ENCODE peak calls at places on chromosomes 12 and 14, in five cellular contexts. F is SK-N-SH, Q is fibroblast of lung, O is cardiac muscle cell, Z is GM23338. J is an unnamed sample. For H3K36me3 and H3K27me3, the result is how much of the 10 kb centered on the place peaks cover.

GRCh38 chr12:121512561-121512960 is 68.3 kb downstream of the KDM2B start:
- DNase-seq in F (no peak), Q (no peak), O (no peak), Z (no peak), J (peak)

GRCh38 chr14:104499784-104500496 is 79.6 kb upstream of the C14orf180 start:
- DNase-seq in F (no peak), Q (no peak), O (no peak), Z (no peak), J (peak)

GRCh38 chr14:52949249-52949648 is 1.6 kb downstream of the FERMT2 start:
- DNase-seq in F (peak), Q (no peak), O (no peak), Z (no peak), J (no peak)

GRCh38 chr12:10557329-10557728 is 51.6 kb downstream of the EIF2S3B start:
- DNase-seq in F (no peak), Q (no peak), O (no peak), Z (no peak), J (no peak)

GRCh38 chr12:124512667-124513296 is 54.6 kb downstream of the NCOR2 start:
- DNase-seq in F (peak), Q (peak), O (peak), Z (peak), J (peak)

GRCh38 chr14:69548566-69548965 is 26.1 kb downstream of the CCDC177 start:
- DNase-seq in F (no peak), Q (no peak), O (no peak), Z (no peak), J (no peak)

GRCh38 chr12:79055926-79056674 is 191.5 kb downstream of the SYT1 start:
- DNase-seq in F (no peak), Q (peak), O (peak), Z (no peak), J (no peak)

GRCh38 chr14:77184396-77185092 is 2.9 kb downstream of the TMEM63C start:
- DNase-seq in F (no peak), Q (no peak), O (no peak), Z (no peak), J (no peak)

GRCh38 chr14:95460647-95461478 is 55.6 kb downstream of the SYNE3 start:
- DNase-seq in F (no peak), Q (peak), O (peak), Z (peak), J (peak)

GRCh38 chr14:97703006-97703760 is 906.0 kb downstream of the VRK1 start:
- DNase-seq in F (no peak), Q (no peak), O (no peak), Z (no peak), J (no peak)

GRCh38 chr12:68007466-68007865 is 18.2 kb downstream of the IFNG-AS1 start:
- DNase-seq in F (no peak), Q (peak), O (peak), Z (no peak), J (no peak)

GRCh38 chr14:53929871-53930685 is 26.5 kb downstream of the BMP4 start:
- DNase-seq in F (no peak), Q (no peak), O (no peak), Z (peak), J (peak)

DNA sequence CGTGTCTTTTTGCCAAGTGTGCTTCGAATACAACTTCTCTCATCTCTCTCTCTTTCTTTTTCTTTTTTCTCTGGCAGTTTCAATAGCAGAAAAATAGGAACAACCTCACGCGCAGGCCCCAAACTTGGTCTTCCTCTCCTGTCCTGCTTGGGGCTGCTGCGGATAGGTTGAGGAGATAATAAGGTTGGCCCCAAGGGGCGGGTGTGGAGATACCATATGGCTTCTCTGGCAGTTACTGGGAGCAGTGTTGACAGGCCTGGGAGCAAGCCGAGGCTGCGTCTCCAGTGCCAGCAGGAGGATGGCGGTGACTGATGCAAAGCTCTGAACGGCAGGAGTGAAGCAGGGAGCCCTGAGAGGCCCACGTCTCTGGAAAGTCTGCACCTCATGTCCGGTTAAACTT is 89.5 kb upstream of the MANSC4 start:
- DNase-seq in F (no peak), Q (no peak), O (peak), Z (peak), J (no peak)
- H3K4me3 ChIP-seq in F (no peak), Q (no peak), O (no peak), Z (no peak), J (no peak)

GRCh38 chr14:61742383-61742782 is 19.8 kb upstream of the SNAPC1 start:
- DNase-seq in F (no peak), Q (no peak), O (no peak), Z (no peak), J (no peak)
- H3K36me3 ChIP-seq in F (half or more), Q (under half), O (half or more), Z (half or more), J (under half)

GRCh38 chr12:47992776-47993175 is 11.5 kb downstream of the COL2A1 start:
- DNase-seq in F (no peak), Q (no peak), O (no peak), Z (no peak), J (no peak)
- H3K27me3 ChIP-seq in F (under half), Q (under half), O (under half), Z (under half), J (half or more)

GRCh38 chr12:118237908-118238307 is 102.0 kb downstream of the PEBP1 start:
- DNase-seq in F (no peak), Q (no peak), O (peak), Z (no peak), J (no peak)

GRCh38 chr12:118238888-118239287 is 103.0 kb downstream of the PEBP1 start:
- DNase-seq in F (no peak), Q (no peak), O (no peak), Z (no peak), J (no peak)

DNA sequence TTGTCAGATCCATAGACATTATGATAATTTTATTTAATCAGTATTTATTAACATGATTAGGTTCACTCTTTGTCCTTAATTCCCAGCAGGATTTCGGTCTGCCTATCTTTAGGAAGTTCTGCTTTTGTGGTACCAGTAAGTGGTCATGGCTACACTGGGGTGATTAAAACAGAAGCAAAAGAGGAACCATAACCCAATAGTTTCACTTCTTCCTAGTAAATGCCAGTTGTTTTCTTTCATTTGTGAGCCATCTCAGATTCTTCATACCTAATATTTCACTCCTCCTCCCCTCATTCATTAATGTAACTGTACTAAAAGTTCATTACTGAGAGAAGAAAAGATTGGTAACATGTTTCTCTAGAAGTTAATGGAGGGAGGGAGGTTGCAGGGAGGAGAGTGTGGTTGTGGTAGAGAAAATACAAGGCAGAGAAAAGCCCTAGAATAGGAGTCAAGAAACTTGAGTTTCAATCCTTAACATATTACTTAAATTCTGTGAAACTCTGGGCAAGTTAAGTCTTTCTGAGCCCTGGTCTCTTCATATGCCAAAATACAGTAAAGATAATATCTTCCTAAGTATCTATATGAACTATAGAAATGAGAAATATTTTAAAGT is 101.2 kb downstream of the PEBP1 start:
- DNase-seq in F (no peak), Q (no peak), O (no peak), Z (no peak), J (no peak)
- H3K4me3 ChIP-seq in F (no peak), Q (no peak), O (no peak), Z (no peak), J (no peak)

GRCh38 chr12:47209014-47209413 is 129.3 kb upstream of the AMIGO2 start:
- DNase-seq in F (no peak), Q (no peak), O (no peak), Z (no peak), J (peak)

GRCh38 chr12:47205532-47206449 is 126.0 kb upstream of the AMIGO2 start:
- DNase-seq in F (no peak), Q (no peak), O (no peak), Z (no peak), J (no peak)

GRCh38 chr12:47207005-47207717 is 127.4 kb upstream of the AMIGO2 start:
- DNase-seq in F (no peak), Q (no peak), O (no peak), Z (no peak), J (no peak)

GRCh38 chr12:47207829-47208248 is 128.1 kb upstream of the AMIGO2 start:
- DNase-seq in F (no peak), Q (no peak), O (no peak), Z (no peak), J (no peak)

GRCh38 chr12:47206450-47206830 is 126.7 kb upstream of the AMIGO2 start:
- DNase-seq in F (no peak), Q (no peak), O (no peak), Z (no peak), J (no peak)
- H3K36me3 ChIP-seq in F (under half), Q (under half), O (under half), Z (under half), J (under half)

GRCh38 chr14:24353551-24354529 is 14.0 kb upstream of the RIPK3 start:
- DNase-seq in F (no peak), Q (peak), O (peak), Z (no peak), J (no peak)
- H3K27me3 ChIP-seq in F (half or more), Q (under half), O (half or more), Z (half or more), J (under half)

DNA sequence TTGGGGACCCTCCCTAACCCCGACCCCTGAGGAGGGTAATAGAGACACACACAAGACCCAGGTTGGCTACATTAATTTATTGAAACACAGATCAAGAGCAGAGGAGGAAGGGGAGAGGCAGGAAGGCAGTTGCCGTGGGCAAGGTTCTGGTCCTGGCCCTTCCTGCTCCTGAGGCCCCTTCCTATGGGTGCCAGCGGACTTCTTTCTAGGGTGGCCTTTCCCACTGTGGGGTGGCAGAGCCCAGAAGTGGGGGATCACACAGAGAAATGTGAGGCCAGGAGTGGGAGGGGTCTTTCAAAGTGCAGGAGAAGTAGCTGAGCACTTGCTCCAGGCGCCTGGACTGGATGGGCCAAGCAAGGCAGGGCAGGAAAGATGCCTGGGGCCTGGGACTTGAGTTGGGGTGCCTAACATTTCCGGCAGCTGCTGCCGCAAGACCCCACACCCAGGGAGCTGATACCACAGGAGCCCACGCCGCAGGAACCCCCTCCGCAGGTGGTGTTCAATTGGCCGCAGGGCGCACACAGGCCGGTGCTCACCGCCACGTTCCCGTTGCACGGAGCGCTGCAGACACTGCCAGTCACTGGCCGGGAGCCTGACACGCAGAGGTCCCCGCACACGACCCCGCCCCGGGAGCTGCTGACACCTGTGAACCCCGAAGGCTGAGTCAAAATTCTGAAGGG is 5.3 kb downstream of the KRT81 start:
- DNase-seq in F (no peak), Q (no peak), O (no peak), Z (no peak), J (no peak)
- H3K4me3 ChIP-seq in F (no peak), Q (no peak), O (no peak), Z (no peak), J (no peak)

DNA sequence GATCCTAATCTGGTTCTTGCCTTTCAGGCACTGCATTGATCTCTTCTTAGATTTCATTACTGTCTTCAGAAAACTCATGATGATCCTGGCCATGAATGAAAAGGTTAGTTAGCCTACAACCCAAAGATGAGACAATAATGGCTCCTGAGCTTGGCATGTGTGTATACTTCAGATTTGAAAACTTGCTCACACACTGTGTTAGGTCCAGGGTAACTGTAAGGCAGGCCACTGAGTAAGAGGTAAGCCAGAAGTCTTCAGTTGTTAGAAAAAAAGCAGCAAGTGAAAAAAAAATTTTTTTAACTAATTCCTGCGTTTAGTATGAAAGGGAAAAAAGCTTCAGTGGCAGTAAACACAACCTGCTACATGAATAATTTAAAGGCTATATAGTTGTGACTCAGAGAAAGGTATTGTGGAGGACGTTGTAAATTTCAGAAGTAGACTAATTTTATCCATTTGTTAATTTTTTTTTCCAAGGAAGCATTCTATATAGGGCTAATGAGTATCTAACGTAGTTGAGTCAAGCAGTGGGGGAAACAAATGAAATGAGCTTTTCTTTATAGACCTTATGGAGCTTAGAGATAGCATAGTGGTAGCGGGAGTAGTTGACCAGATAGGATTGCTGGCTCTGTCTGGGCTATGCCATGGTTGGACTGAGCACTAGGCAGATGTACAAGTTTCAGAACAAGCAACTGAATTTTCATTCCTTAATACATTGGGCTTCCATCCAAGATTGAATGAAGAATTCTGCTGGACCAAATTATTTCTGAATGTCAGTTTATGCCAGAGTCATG is 20.5 kb downstream of the TMBIM6 start:
- DNase-seq in F (no peak), Q (no peak), O (no peak), Z (no peak), J (no peak)
- H3K36me3 ChIP-seq in F (half or more), Q (under half), O (half or more), Z (half or more), J (under half)

GRCh38 chr12:65758401-65758800 is 65.9 kb upstream of the HMGA2 start:
- DNase-seq in F (no peak), Q (no peak), O (no peak), Z (no peak), J (no peak)
- H3K27me3 ChIP-seq in F (under half), Q (under half), O (under half), Z (under half), J (under half)

J was measured in H7.